ENCODE peak calls at places on chromosomes 5 and 9, in five cellular contexts. L is fibroblast of lung, E is GM23248, R is IMR-90, P is H1. V is an unnamed sample.

GRCh38 chr5:164742025-164742424 is 1236.6 kb downstream of the MAT2B start:
- DNase-seq in L (no peak), E (no peak), R (no peak), P (no peak), V (no peak)

GRCh38 chr9:21078702-21079101 is 960 bp upstream of the IFNB1 start:
- DNase-seq in L (no peak), E (no peak), R (no peak), P (no peak), V (peak)

GRCh38 chr5:96146675-96147074 is 185.0 kb upstream of the ELL2 start:
- DNase-seq in L (peak), E (peak), R (peak), P (no peak), V (peak)

GRCh38 chr5:66828551-66829421 is 232.6 kb downstream of the MAST4 start:
- DNase-seq in L (peak), E (peak), R (peak), P (no peak), V (no peak)

GRCh38 chr5:33343661-33344327 is 97.0 kb upstream of the TARS1 start:
- DNase-seq in L (peak), E (peak), R (peak), P (no peak), V (no peak)

GRCh38 chr9:36878986-36879982 is 154.8 kb downstream of the PAX5 start:
- DNase-seq in L (no peak), E (no peak), R (no peak), P (no peak), V (no peak)

GRCh38 chr5:157558089-157558595 is 17.4 kb downstream of the ADAM19 start:
- DNase-seq in L (peak), E (peak), R (peak), P (no peak), V (no peak)

GRCh38 chr5:35117960-35118359 is 70.2 kb upstream of the AGXT2 start:
- DNase-seq in L (peak), E (peak), R (peak), P (no peak), V (no peak)

GRCh38 chr9:15377625-15378252 is 44.9 kb upstream of the SNAPC3 start:
- DNase-seq in L (peak), E (peak), R (no peak), P (no peak), V (no peak)

GRCh38 chr9:79685576-79685975 is 113.8 kb downstream of the TLE4 start:
- DNase-seq in L (peak), E (peak), R (peak), P (no peak), V (no peak)

GRCh38 chr9:105359899-105360298 is 87.9 kb upstream of the FSD1L start:
- DNase-seq in L (peak), E (peak), R (peak), P (no peak), V (no peak)

GRCh38 chr9:137116728-137117127 is 2.2 kb upstream of the DPP7 start:
- DNase-seq in L (no peak), E (no peak), R (no peak), P (no peak), V (no peak)

GRCh38 chr9:137114220-137114612 is 317 bp downstream of the DPP7 start:
- DNase-seq in L (no peak), E (peak), R (no peak), P (no peak), V (no peak)

GRCh38 chr9:137116027-137116507 is 1.5 kb upstream of the DPP7 start:
- DNase-seq in L (no peak), E (no peak), R (no peak), P (no peak), V (no peak)

GRCh38 chr9:137114613-137115393 is at the start of gene DPP7:
- DNase-seq in L (peak), E (peak), R (peak), P (no peak), V (peak)

DNA sequence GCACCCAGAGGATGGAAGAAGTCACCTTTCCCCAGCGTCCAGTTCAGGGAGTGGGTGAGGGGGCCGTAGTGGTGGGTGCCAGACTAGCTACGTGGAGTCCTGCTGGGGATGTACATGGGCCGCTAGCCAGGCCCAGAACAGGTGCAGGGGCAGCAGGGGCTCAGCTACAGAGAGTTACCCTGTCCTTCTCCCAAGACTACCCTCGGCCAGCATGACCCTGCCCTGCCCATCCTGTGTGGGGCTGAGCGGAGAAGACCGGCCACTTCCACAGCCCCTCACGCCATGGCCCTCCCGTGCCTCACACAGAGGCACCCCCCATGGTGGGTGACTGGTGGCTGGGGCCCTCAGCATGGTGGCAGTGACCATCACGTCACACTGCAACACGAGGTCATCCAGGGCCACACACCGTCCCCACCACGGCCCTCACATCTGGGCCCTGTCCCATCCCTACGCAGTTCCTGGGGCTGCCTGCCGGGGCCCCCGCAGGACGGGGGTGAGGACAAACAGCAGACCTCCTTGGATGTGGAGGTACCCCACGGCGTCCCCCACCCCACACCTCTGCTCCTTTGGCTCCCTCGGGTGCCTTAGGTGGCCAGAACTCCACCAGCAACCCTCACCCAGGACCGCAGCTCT is 977 bp upstream of the DPP7 start:
- DNase-seq in L (no peak), E (no peak), R (no peak), P (no peak), V (no peak)
- H3K4me2 ChIP-seq in L (no peak), E (no peak), R (no peak), P (no peak), V (peak)

GRCh38 chr9:132770775-132771310 is 100.6 kb downstream of the GTF3C4 start:
- DNase-seq in L (no peak), E (no peak), R (no peak), P (no peak), V (no peak)
- H3K4me2 ChIP-seq in L (peak), E (peak), R (peak), P (peak), V (no peak)

GRCh38 chr5:1652873-1653707 is 129.3 kb upstream of the LPCAT1 start:
- DNase-seq in L (no peak), E (peak), R (no peak), P (no peak), V (peak)
- H3K4me2 ChIP-seq in L (peak), E (no peak), R (no peak), P (peak), V (peak)

DNA sequence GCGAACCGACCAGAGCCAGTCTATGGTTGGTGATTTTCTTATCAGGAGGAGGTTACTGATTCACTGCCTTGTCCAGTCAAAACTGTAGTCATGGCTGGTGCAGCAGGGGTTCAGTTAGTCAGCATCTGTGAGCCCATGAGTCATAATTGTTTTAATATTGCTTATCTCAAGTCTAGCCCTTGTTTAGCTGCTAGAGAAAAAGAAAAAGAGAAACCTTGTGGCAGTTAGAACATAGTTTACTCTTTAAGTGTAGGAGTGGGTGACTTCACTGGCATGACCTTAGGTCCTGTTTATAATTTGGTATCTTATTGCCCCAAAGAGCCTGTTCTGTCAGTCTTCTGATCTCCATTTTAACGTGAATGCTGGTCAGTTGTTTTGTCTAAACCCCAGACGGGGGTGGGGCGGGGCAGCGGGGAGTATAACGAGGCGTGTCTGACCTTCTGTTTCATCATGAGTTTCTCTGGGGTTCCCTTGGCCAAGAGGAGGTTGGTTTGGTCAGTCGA is 76.9 kb upstream of the NFIL3 start:
- DNase-seq in L (peak), E (peak), R (peak), P (no peak), V (no peak)
- H3K4me2 ChIP-seq in L (no peak), E (peak), R (peak), P (no peak), V (no peak)

DNA sequence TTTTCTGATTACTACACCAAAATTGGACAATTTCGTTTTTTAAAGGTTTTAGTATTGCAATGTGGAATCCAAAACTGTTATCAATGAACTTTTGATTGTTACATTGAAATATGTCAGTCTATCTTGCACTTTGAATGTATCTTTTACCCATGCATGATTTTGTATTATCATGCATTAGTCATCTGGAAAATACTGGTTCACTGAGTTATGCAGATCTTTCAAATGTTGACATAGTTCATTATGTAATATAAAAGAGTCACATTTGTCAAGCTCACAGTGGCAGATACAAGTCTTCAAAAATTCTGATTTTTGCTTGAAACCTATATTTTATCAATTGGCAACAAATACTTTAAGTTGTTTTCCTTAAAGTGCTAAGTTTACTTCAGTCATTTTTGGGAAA is 85.2 kb downstream of the NR3C1 start:
- DNase-seq in L (no peak), E (peak), R (no peak), P (no peak), V (no peak)
- H3K4me2 ChIP-seq in L (no peak), E (no peak), R (no peak), P (no peak), V (no peak)

GRCh38 chr5:141952030-141952429 is 6.0 kb downstream of the PCDH12 start:
- DNase-seq in L (no peak), E (no peak), R (no peak), P (no peak), V (no peak)
- H3K4me2 ChIP-seq in L (no peak), E (no peak), R (no peak), P (no peak), V (no peak)

GRCh38 chr9:127777368-127777960 is 1.0 kb downstream of the SH2D3C start:
- DNase-seq in L (no peak), E (no peak), R (no peak), P (no peak), V (peak)
- H3K4me2 ChIP-seq in L (no peak), E (no peak), R (no peak), P (no peak), V (peak)

DNA sequence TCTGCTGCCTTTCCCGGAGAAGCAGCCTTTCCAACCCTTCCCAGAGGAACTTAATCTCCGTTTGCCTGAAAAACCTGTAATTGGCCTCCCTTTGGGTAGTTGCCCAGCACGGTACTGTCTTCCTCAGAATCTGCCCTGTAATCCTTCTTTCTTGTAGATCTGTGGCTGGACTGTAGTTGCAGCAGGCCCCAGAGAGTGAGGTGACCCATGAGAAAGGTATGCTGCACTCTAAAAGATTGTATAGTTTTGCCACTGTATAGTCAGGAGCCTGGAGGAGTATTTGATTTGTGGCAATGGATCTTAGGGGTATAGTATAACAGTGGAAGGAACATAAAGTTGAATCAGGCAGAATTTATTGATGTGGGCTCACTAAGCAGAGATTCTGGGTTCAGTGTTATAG is 11.8 kb downstream of the SPIN1 start:
- DNase-seq in L (peak), E (peak), R (peak), P (no peak), V (no peak)
- H3K4me2 ChIP-seq in L (peak), E (peak), R (peak), P (no peak), V (no peak)

V was measured in OCI-LY7.